ENCODE peak calls at places on chromosome 5, in ten cellular contexts. L, V, X, D, K, U, H, C, Y and M are unnamed samples.
A peak's percentile ranks its signal among the peaks of the same experiment; 100 is the strongest.

GRCh38 chr5:72459089-72459661 is 48.0 kb downstream of the ZNF366 start:
- DNase-seq in L (no peak), V (no peak), X (peak; percentile 49), D (no peak), K (no peak), U (no peak), H (no peak), C (no peak), Y (no peak), M (no peak)

GRCh38 chr5:39433838-39434237 is 9.1 kb upstream of the DAB2 start:
- DNase-seq in L (no peak), V (no peak), X (no peak), D (no peak), K (no peak), U (no peak), H (no peak), C (no peak), Y (no peak), M (no peak)

GRCh38 chr5:159620853-159621540 is 290.7 kb upstream of the IL12B start:
- DNase-seq in L (no peak), V (no peak), X (no peak), D (no peak), K (no peak), U (no peak), H (no peak), C (no peak), Y (no peak), M (no peak)

GRCh38 chr5:66138572-66139116 is 5.5 kb upstream of the SREK1 start:
- DNase-seq in L (no peak), V (no peak), X (no peak), D (no peak), K (no peak), U (no peak), H (no peak), C (no peak), Y (no peak), M (no peak)

GRCh38 chr5:66841264-66841663 is 245.1 kb downstream of the MAST4 start:
- DNase-seq in L (no peak), V (no peak), X (no peak), D (no peak), K (no peak), U (no peak), H (no peak), C (no peak), Y (no peak), M (no peak)

GRCh38 chr5:152938630-152939029 is 533.6 kb upstream of the NMUR2 start:
- DNase-seq in L (no peak), V (no peak), X (no peak), D (no peak), K (no peak), U (no peak), H (no peak), C (no peak), Y (no peak), M (no peak)

GRCh38 chr5:65141487-65141886 is 340.2 kb downstream of the ADAMTS6 start:
- DNase-seq in L (no peak), V (no peak), X (no peak), D (no peak), K (no peak), U (no peak), H (no peak), C (peak; percentile 21), Y (no peak), M (no peak)

GRCh38 chr5:81971694-81972495 is at the start of gene ATG10:
- DNase-seq in L (peak; percentile 90), V (peak; percentile 95), X (peak; percentile 84), D (peak; percentile 87), K (peak; percentile 91), U (peak; percentile 96), H (peak; percentile 93), C (peak; percentile 95), Y (peak; percentile 98), M (peak; percentile 96)

GRCh38 chr5:154241021-154241420 is 50.5 kb downstream of the GALNT10 start:
- DNase-seq in L (no peak), V (no peak), X (no peak), D (no peak), K (no peak), U (no peak), H (no peak), C (no peak), Y (no peak), M (no peak)

GRCh38 chr5:92514901-92515300 is 1066.1 kb downstream of the NR2F1-AS1 start:
- DNase-seq in L (no peak), V (no peak), X (peak; percentile 8), D (no peak), K (no peak), U (no peak), H (no peak), C (no peak), Y (no peak), M (no peak)

GRCh38 chr5:57175586-57175985 is 1.7 kb downstream of the GPBP1 start:
- DNase-seq in L (no peak), V (no peak), X (peak; percentile 9), D (no peak), K (no peak), U (no peak), H (no peak), C (no peak), Y (no peak), M (no peak)

GRCh38 chr5:128436825-128437224 is 101.2 kb downstream of the FBN2 start:
- DNase-seq in L (no peak), V (no peak), X (peak; percentile 35), D (no peak), K (no peak), U (no peak), H (no peak), C (peak; percentile 53), Y (no peak), M (no peak)

GRCh38 chr5:68395844-68396523 is 180.4 kb downstream of the PIK3R1 start:
- DNase-seq in L (peak; percentile 57), V (no peak), X (no peak), D (peak; percentile 41), K (no peak), U (no peak), H (no peak), C (no peak), Y (no peak), M (no peak)

GRCh38 chr5:62477801-62478200 is 65.2 kb downstream of the IPO11 start:
- DNase-seq in L (no peak), V (no peak), X (peak; percentile 46), D (no peak), K (no peak), U (no peak), H (no peak), C (peak; percentile 75), Y (no peak), M (no peak)

GRCh38 chr5:147464211-147464610 is 45.7 kb downstream of the DPYSL3 start:
- DNase-seq in L (no peak), V (no peak), X (peak; percentile 56), D (peak; percentile 11), K (no peak), U (no peak), H (no peak), C (peak; percentile 66), Y (no peak), M (peak; percentile 65)

DNA sequence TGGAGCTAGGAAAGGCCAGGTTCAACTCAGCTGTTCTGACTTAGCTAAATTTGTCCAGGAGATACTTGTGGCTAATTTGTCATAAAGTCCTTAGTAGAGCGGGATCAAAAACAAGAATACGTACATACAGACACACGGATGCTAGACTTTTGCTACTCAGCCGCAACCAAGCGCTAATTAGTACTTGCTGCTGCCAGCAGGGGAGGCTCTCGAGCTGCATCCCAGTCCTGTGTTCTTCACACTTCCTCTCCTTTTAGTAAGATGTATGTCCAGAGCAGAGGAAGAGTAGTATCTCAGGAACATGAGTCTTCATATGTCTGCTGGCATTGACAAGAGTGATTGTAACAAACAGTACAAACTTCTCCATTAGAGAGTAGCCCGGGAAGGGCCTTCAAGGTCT is 58.3 kb downstream of the CYFIP2 start:
- DNase-seq in L (no peak), V (no peak), X (no peak), D (no peak), K (no peak), U (no peak), H (no peak), C (no peak), Y (no peak), M (peak; percentile 30)
- TF ChIP-seq CTCF in L (no peak), V (no peak), X (peak; percentile 21), D (no peak), K (peak; percentile 32), U (peak; percentile 20), H (no peak), C (peak; percentile 39), Y (peak; percentile 43), M (peak; percentile 33)

DNA sequence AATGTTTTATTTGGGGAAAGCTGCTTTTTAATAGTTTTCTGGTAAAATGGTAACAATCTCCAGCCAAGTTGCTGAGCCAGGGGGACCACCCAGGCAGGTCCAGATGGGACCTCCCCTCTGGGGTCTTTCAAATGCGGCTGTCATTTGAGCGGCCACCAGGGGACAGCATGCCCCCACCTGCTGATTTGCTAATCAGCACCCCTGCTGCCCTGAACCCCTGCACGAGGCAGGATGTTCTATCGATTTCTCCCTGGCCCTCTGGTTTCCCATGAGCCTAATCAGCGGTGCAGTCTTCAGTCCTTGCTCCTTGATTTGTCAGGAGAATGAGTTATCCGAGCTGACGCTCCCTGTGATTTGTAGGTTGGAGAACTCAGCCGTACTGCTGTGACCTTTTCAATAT is 247.0 kb downstream of the FSTL4 start:
- DNase-seq in L (no peak), V (no peak), X (no peak), D (no peak), K (peak; percentile 33), U (no peak), H (no peak), C (no peak), Y (peak; percentile 72), M (peak; percentile 27)
- TF ChIP-seq CTCF in L (no peak), V (no peak), X (peak; percentile 6), D (peak; percentile 33), K (peak; percentile 66), U (peak; percentile 47), H (no peak), C (peak; percentile 4), Y (no peak), M (peak; percentile 44)

DNA sequence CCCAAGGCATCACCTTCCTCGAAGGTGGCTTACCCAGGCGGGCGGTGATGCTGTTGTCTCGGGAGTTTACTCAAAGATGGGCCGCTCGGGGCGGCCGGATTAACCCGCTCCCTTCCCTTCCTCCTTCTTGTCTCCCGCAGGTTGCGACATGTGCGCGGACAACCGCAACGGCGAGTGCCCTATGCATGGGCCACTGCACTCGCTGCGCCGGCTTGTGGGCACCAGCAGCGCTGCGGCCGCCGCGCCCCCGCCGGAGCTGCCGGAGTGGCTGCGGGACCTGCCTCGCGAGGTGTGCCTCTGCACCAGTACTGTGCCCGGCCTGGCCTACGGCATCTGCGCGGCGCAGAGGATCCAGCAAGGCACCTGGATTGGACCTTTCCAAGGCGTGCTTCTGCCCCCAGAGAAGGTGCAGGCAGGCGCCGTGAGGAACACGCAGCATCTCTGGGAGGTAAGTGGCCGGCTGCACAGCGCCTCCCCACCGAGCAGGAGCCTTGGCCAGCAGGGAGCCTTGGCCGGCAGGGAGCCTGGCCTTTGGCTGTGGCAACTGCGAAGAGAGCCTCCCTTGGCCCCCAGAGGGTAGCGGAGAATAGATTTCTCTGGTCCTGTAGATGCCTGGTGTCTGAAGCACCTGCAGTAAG is 10.6 kb downstream of the PRDM6 start:
- DNase-seq in L (no peak), V (no peak), X (peak; percentile 43), D (no peak), K (peak; percentile 56), U (peak; percentile 61), H (no peak), C (no peak), Y (no peak), M (peak; percentile 59)
- TF ChIP-seq CTCF in L (no peak), V (peak; percentile 18), X (no peak), D (peak; percentile 17), K (peak; percentile 49), U (no peak), H (no peak), C (no peak), Y (peak; percentile 30), M (no peak)

GRCh38 chr5:89342106-89342876 is 459.3 kb upstream of the MEF2C start:
- DNase-seq in L (no peak), V (no peak), X (peak; percentile 83), D (no peak), K (no peak), U (no peak), H (no peak), C (peak; percentile 65), Y (no peak), M (no peak)
- TF ChIP-seq CTCF in L (no peak), V (no peak), X (no peak), D (no peak), K (no peak), U (no peak), H (no peak), C (no peak), Y (no peak), M (no peak)